ENCODE peak calls at places on chromosome 2, in four cellular contexts. H is neuronal stem cell, O is MM.1S, S is K562. K is an unnamed sample.

GRCh38 chr2:115163572-115163971 is 721.1 kb downstream of the DPP10 start:
- DNase-seq in S (no peak), O (no peak), H (no peak), K (no peak)

GRCh38 chr2:165530-165929 is 98.3 kb downstream of the SH3YL1 start:
- DNase-seq in O (no peak), S (no peak), H (no peak), K (no peak)

GRCh38 chr2:199570957-199571356 is 113.2 kb upstream of the SATB2 start:
- DNase-seq in H (no peak), S (no peak), O (no peak), K (no peak)

GRCh38 chr2:169324581-169325260 is 37.6 kb downstream of the LRP2 start:
- DNase-seq in H (no peak), S (no peak), O (no peak), K (no peak)

GRCh38 chr2:26922638-26923466 is 47.6 kb upstream of the MAPRE3 start:
- DNase-seq in H (no peak), O (peak; percentile 46), S (peak; percentile 69), K (no peak)

GRCh38 chr2:150681120-150681796 is 193.8 kb upstream of the RND3 start:
- DNase-seq in S (no peak), H (no peak), O (no peak), K (no peak)

GRCh38 chr2:162478721-162479129 is 134.8 kb downstream of the GCA start:
- DNase-seq in O (no peak), H (no peak), S (no peak), K (no peak)

GRCh38 chr2:10431797-10432196 is 16.3 kb downstream of the ODC1 start:
- DNase-seq in H (no peak), O (no peak), S (no peak), K (peak; percentile 66)

GRCh38 chr2:113167115-113167932 is 6.4 kb upstream of the PSD4 start:
- DNase-seq in O (no peak), H (no peak), S (no peak), K (peak; percentile 83)

GRCh38 chr2:240960963-240961876 is 37.2 kb upstream of the SNED1 start:
- DNase-seq in O (no peak), H (no peak), S (no peak), K (no peak)

GRCh38 chr2:37635359-37636208 is 35.9 kb downstream of the CDC42EP3 start:
- DNase-seq in S (no peak), O (no peak), H (no peak), K (no peak)

GRCh38 chr2:2561346-2562095 is 230.4 kb upstream of the MYT1L start:
- DNase-seq in O (no peak), S (no peak), H (no peak), K (no peak)

GRCh38 chr2:60297296-60298010 is 256.0 kb downstream of the BCL11A start:
- DNase-seq in S (peak; percentile 80), O (no peak), H (no peak), K (no peak)

GRCh38 chr2:74632939-74633312 is 15.2 kb downstream of the M1AP start:
- DNase-seq in H (no peak), O (no peak), S (no peak), K (no peak)

GRCh38 chr2:74628538-74629105 is 19.5 kb downstream of the M1AP start:
- DNase-seq in H (no peak), S (no peak), O (no peak), K (no peak)

DNA sequence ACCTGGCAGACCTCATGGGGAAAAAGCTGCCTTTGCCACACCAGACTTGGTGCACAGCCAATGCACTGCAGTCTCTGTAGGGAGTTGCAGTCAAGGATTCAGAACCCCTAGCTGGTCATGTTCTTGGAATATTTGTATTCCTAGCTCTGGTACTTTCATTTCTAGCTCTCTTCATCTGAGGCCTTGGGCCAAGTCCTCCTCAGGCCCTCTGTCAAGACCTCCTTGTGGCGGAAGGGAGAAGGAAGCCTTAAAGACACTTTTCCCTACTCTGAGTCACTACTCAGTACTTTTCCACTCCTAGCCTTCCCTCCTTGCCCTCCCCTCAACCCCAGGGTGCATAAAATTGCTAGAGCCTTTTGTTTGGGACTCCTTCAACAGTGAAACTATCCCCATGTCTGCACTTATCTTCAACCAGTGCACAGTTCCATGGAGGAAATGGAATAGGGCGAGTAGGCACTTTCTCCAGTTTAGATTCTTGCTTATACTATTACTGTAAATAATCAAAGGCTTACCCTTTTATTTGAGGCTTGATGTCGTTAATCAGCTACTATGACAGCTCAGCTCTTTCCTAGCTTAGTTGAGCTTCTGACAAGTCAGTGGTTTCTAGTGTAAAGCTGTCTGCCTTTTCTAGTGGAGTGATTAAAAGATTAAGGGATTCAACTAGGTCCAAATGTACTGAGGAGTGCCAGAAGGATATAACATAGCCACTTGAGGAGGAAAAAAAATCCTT is 15.8 kb downstream of the M1AP start:
- DNase-seq in O (no peak), H (no peak), S (no peak), K (no peak)
- H3K9ac ChIP-seq in O (no peak overlapping the region), H (no peak overlapping the region), S (no peak overlapping the region), K (no peak overlapping the region)

DNA sequence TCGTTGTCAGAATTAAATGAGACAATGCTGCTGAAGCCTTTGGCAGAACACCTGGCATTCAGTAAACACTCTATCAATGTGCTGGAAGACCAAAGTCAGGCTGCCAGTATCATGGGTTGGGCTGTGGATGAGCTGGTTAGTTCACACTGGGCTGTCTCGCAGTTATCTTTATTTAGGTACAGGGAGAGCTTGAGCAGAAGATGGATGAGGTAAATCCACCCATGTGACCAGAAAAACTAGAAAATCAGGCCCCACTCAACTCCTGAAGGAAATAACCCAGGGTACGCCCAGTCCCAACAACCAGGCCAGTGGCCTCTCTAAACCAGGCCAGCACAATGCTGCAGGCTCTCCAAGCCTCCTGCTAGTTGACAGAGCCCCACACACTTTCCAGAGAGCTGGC is 330.3 kb downstream of the TNS1 start:
- DNase-seq in S (no peak), H (no peak), O (no peak), K (no peak)
- H3K27ac ChIP-seq in S (no peak overlapping the region), H (no peak overlapping the region), O (no peak overlapping the region), K (no peak overlapping the region)

GRCh38 chr2:234145057-234145456 is 94.6 kb downstream of the SPP2 start:
- DNase-seq in O (no peak), S (no peak), H (no peak), K (no peak)
- H3K9me3 ChIP-seq in O (no peaks in the 10 kb centered on the region), S (no peaks in the 10 kb centered on the region), H (no peaks in the 10 kb centered on the region), K (no peaks in the 10 kb centered on the region)

GRCh38 chr2:56232912-56233311 is 49.1 kb downstream of the CCDC85A start:
- DNase-seq in O (no peak), H (no peak), S (no peak), K (no peak)
- H3K9ac ChIP-seq in O (no peak overlapping the region), H (no peak overlapping the region), S (no peak overlapping the region), K (no peak overlapping the region)

GRCh38 chr2:67389788-67390187 is 7.3 kb upstream of the ETAA1 start:
- DNase-seq in O (no peak), S (no peak), H (no peak), K (no peak)
- H3K27ac ChIP-seq in O (no peak overlapping the region), S (no peak overlapping the region), H (no peak overlapping the region), K (peak overlapping the region; percentile 2)

DNA sequence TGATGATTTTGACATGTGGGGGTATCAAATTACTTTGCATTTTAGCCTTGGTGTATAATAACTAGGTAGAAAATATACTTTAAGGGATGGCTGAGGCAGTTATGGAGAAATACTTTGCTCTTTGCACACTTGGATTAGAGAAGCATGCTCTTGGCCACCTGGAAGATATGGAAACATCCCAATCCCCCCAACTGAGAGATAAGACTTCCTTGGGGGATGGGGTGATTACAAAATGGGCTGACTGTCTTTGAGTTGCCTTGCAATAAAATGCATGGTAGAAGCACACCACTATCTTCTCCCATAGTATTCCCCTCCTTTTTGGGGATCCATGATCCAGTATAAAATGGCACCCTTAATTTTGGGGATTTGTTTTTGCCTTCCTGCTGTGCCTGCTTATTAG is 15.1 kb upstream of the FAM98A start:
- DNase-seq in H (no peak), O (no peak), S (no peak), K (no peak)
- H3K9me3 ChIP-seq in H (no peaks in the 10 kb centered on the region), O (no peaks in the 10 kb centered on the region), S (no peaks in the 10 kb centered on the region), K (peaks cover 8% of the 10 kb centered on the region)

K was measured in kidney.